ENCODE peak calls at places on chromosome 2, in five cellular contexts. One of them, this sample, is unnamed.

GRCh38 chr2:157696036-157696435 is 67.4 kb upstream of the ACVR1C start:
- DNase-seq in WTC11: no peak
- DNase-seq in H1: no peak
- DNase-seq in K562: no peak
- DNase-seq in HepG2: no peak
- DNase-seq in this sample: no peak

GRCh38 chr2:95054016-95054415 is 28.5 kb downstream of the MAL start:
- DNase-seq in WTC11: no peak
- DNase-seq in H1: no peak
- DNase-seq in K562: no peak
- DNase-seq in HepG2: no peak
- DNase-seq in this sample: no peak

GRCh38 chr2:186862869-186863709 is 14.1 kb upstream of the ZSWIM2 start:
- DNase-seq in WTC11: no peak
- DNase-seq in H1: no peak
- DNase-seq in K562: peak; percentile 35
- DNase-seq in HepG2: peak; percentile 23
- DNase-seq in this sample: no peak

GRCh38 chr2:6913415-6914157 is 3.6 kb upstream of the RNF144A start:
- DNase-seq in WTC11: no peak
- DNase-seq in H1: no peak
- DNase-seq in K562: no peak
- DNase-seq in HepG2: no peak
- DNase-seq in this sample: no peak

GRCh38 chr2:138722316-138722715 is 57.9 kb downstream of the NXPH2 start:
- DNase-seq in WTC11: no peak
- DNase-seq in H1: no peak
- DNase-seq in K562: no peak
- DNase-seq in HepG2: no peak
- DNase-seq in this sample: no peak

GRCh38 chr2:65691816-65692215 is 259.4 kb upstream of the SPRED2 start:
- DNase-seq in WTC11: no peak
- DNase-seq in H1: no peak
- DNase-seq in K562: no peak
- DNase-seq in HepG2: no peak
- DNase-seq in this sample: no peak

GRCh38 chr2:193810533-193810932 is 1615.8 kb upstream of the TMEFF2 start:
- DNase-seq in WTC11: no peak
- DNase-seq in H1: no peak
- DNase-seq in K562: no peak
- DNase-seq in HepG2: no peak
- DNase-seq in this sample: no peak

GRCh38 chr2:16042201-16042700 is 101.9 kb downstream of the MYCN start:
- DNase-seq in WTC11: no peak
- DNase-seq in H1: no peak
- DNase-seq in K562: no peak
- DNase-seq in HepG2: no peak
- DNase-seq in this sample: no peak

GRCh38 chr2:43276517-43276931 is 50.1 kb upstream of the ZFP36L2 start:
- DNase-seq in WTC11: no peak
- DNase-seq in H1: no peak
- DNase-seq in K562: no peak
- DNase-seq in HepG2: no peak
- DNase-seq in this sample: no peak

GRCh38 chr2:159921752-159922404 is 123.9 kb upstream of the CD302 start:
- DNase-seq in WTC11: peak; percentile 94
- DNase-seq in H1: peak; percentile 97
- DNase-seq in K562: peak; percentile 50
- DNase-seq in HepG2: peak; percentile 61
- DNase-seq in this sample: no peak

GRCh38 chr2:173855686-173856085 is 109.5 kb downstream of the SP3 start:
- DNase-seq in WTC11: no peak
- DNase-seq in H1: no peak
- DNase-seq in K562: no peak
- DNase-seq in HepG2: no peak
- DNase-seq in this sample: no peak

GRCh38 chr2:131047920-131048560 is 45.2 kb downstream of the FAM168B start:
- DNase-seq in WTC11: no peak
- DNase-seq in H1: no peak
- DNase-seq in K562: no peak
- DNase-seq in HepG2: no peak
- DNase-seq in this sample: no peak

GRCh38 chr2:131045925-131046579 is 47.2 kb downstream of the FAM168B start:
- DNase-seq in WTC11: no peak
- DNase-seq in H1: no peak
- DNase-seq in K562: no peak
- DNase-seq in HepG2: no peak
- DNase-seq in this sample: no peak

GRCh38 chr2:131047275-131047652 is 46.0 kb downstream of the FAM168B start:
- DNase-seq in WTC11: no peak
- DNase-seq in H1: no peak
- DNase-seq in K562: no peak
- DNase-seq in HepG2: no peak
- DNase-seq in this sample: no peak

GRCh38 chr2:131045286-131045924 is 47.9 kb downstream of the FAM168B start:
- DNase-seq in WTC11: no peak
- DNase-seq in H1: no peak
- DNase-seq in K562: no peak
- DNase-seq in HepG2: no peak
- DNase-seq in this sample: no peak

GRCh38 chr2:131046580-131047274 is 46.5 kb downstream of the FAM168B start:
- DNase-seq in WTC11: no peak
- DNase-seq in H1: no peak
- DNase-seq in K562: no peak
- DNase-seq in HepG2: no peak
- DNase-seq in this sample: no peak
- TF ChIP-seq ATF2 in WTC11: no peak
- TF ChIP-seq ATF2 in H1: no peak
- TF ChIP-seq ATF2 in K562: no peak
- TF ChIP-seq ATF2 in HepG2: no peak
- TF ChIP-seq ATF2 in this sample: no peak

GRCh38 chr2:207531024-207531411 is 1.3 kb downstream of the CREB1 start:
- DNase-seq in WTC11: no peak
- DNase-seq in H1: no peak
- DNase-seq in K562: no peak
- DNase-seq in HepG2: no peak
- DNase-seq in this sample: no peak

GRCh38 chr2:207532676-207533075 is 2.9 kb downstream of the CREB1 start:
- DNase-seq in WTC11: no peak
- DNase-seq in H1: no peak
- DNase-seq in K562: no peak
- DNase-seq in HepG2: no peak
- DNase-seq in this sample: no peak

GRCh38 chr2:207529330-207530159 is at the start of gene CREB1:
- DNase-seq in WTC11: peak; percentile 99
- DNase-seq in H1: peak; percentile 100
- DNase-seq in K562: peak; percentile 90
- DNase-seq in HepG2: peak; percentile 94
- DNase-seq in this sample: peak; percentile 93

GRCh38 chr2:207530160-207531023 is 630 bp downstream of the CREB1 start:
- DNase-seq in WTC11: no peak
- DNase-seq in H1: no peak
- DNase-seq in K562: peak; percentile 58
- DNase-seq in HepG2: peak; percentile 30
- DNase-seq in this sample: no peak

DNA sequence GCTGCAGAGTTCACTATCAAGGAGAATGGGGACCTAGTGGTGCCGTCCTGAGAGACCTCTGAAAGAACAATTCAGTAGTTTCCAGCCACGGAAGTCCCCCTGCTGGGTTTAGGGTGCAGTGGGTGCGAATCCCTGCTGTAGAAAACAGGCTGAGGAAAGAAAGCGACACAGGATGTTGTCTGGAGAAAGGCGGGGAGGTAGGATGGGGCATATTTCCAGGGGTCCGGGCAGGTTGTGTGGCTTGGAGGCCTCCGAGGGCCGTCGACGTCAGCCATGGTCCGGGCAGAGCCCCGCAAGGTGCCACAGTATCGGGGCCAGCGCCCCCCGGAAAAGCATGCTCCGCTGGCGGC is 807 bp upstream of the CREB1 start:
- DNase-seq in WTC11: no peak
- DNase-seq in H1: no peak
- DNase-seq in K562: no peak
- DNase-seq in HepG2: peak; percentile 25
- DNase-seq in this sample: no peak
- TF ChIP-seq ATF2 in WTC11: no peak
- TF ChIP-seq ATF2 in H1: no peak
- TF ChIP-seq ATF2 in K562: no peak
- TF ChIP-seq ATF2 in HepG2: no peak
- TF ChIP-seq ATF2 in this sample: no peak

DNA sequence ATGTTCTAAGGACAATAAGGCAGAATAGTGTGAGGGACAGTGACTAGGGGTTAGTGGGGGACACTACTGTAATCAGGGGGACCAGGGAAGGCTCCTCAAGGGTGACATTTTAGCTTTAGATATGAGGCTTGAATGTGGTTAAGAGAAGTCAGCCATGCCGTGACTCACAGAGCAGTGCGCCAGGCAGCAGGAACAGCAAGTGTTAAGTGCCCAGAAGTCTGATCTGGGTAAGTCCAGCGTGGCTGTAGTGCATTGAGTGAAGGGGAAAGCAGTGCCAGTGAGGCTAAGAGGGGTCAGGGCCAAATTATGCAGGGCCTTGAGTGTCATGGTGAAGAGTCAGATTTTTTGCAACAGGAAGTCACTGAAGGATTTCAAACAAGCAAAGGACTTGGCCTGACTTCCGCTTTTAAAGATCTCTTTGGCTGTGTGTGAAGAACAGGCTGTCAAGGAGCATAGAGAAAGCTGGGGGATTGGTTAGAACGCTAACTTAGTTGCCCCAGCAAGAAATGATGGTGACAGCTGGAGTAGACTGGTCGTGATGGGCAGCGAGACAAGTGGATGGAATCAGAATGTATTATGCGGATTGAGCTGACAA is 151.5 kb downstream of the MSH2 start:
- DNase-seq in WTC11: no peak
- DNase-seq in H1: no peak
- DNase-seq in K562: no peak
- DNase-seq in HepG2: no peak
- DNase-seq in this sample: no peak
- TF ChIP-seq ATF2 in WTC11: no peak
- TF ChIP-seq ATF2 in H1: no peak
- TF ChIP-seq ATF2 in K562: no peak
- TF ChIP-seq ATF2 in HepG2: no peak
- TF ChIP-seq ATF2 in this sample: no peak

GRCh38 chr2:189836644-189837043 is 52.4 kb downstream of the PMS1 start:
- DNase-seq in WTC11: no peak
- DNase-seq in H1: no peak
- DNase-seq in K562: no peak
- DNase-seq in HepG2: no peak
- DNase-seq in this sample: no peak
- TF ChIP-seq ATF2 in WTC11: no peak
- TF ChIP-seq ATF2 in H1: no peak
- TF ChIP-seq ATF2 in K562: no peak
- TF ChIP-seq ATF2 in HepG2: no peak
- TF ChIP-seq ATF2 in this sample: no peak